ENCODE peak calls at places on chromosomes 6 and 20, in ten cellular contexts. F, B, O, Z, M, T, S, D, K and N are unnamed samples.

GRCh38 chr6:37287519-37288157 is 29.7 kb upstream of the TMEM217 start:
- DNase-seq in M (no peak), B (no peak), D (no peak), S (no peak), T (no peak), F (no peak), O (no peak), Z (no peak), K (no peak), N (no peak)

GRCh38 chr20:36881888-36882287 is 6.0 kb downstream of the TLDC2 start:
- DNase-seq in M (no peak), S (no peak), Z (no peak), D (no peak), B (no peak), T (no peak), K (no peak), F (no peak), O (no peak), N (no peak)

GRCh38 chr20:59705651-59706101 is 101.3 kb downstream of the PHACTR3 start:
- DNase-seq in M (no peak), B (no peak), S (no peak), Z (no peak), D (no peak), K (no peak), T (no peak), F (no peak), O (no peak), N (no peak)

GRCh38 chr6:107657755-107658461 is 166.2 kb downstream of the SCML4 start:
- DNase-seq in D (no peak), B (no peak), O (no peak), M (no peak), S (peak; percentile 93), F (no peak), K (peak; percentile 86), T (peak; percentile 79), Z (no peak), N (no peak)

GRCh38 chr20:35363190-35363589 is 48.6 kb downstream of the UQCC1 start:
- DNase-seq in O (no peak), Z (no peak), K (peak; percentile 67), D (no peak), B (no peak), T (no peak), M (no peak), F (no peak), S (peak; percentile 30), N (no peak)

GRCh38 chr6:9516207-9516606 is 898.7 kb downstream of the TFAP2A start:
- DNase-seq in B (no peak), K (peak; percentile 83), O (no peak), D (no peak), F (peak; percentile 17), Z (no peak), S (peak; percentile 64), M (no peak), T (no peak), N (no peak)

GRCh38 chr6:44538131-44538835 is 150.8 kb downstream of the CDC5L start:
- DNase-seq in Z (no peak), K (no peak), T (no peak), D (no peak), M (no peak), S (no peak), O (no peak), F (no peak), B (no peak), N (no peak)

GRCh38 chr6:166075925-166076324 is 91.7 kb downstream of the TBXT start:
- DNase-seq in S (no peak), M (no peak), T (no peak), K (no peak), D (no peak), O (no peak), B (no peak), Z (no peak), F (no peak), N (no peak)

GRCh38 chr20:5893052-5893451 is 57.3 kb downstream of the TRMT6 start:
- DNase-seq in S (no peak), B (no peak), Z (no peak), M (no peak), F (no peak), T (no peak), K (no peak), O (no peak), D (no peak), N (no peak)

GRCh38 chr6:146892613-146893401 is 294.0 kb downstream of the ADGB start:
- DNase-seq in B (no peak), K (peak; percentile 92), S (peak; percentile 70), M (no peak), F (no peak), D (peak; percentile 42), T (peak; percentile 82), Z (no peak), O (no peak), N (no peak)

GRCh38 chr6:18997375-18997826 is 610.3 kb downstream of the RNF144B start:
- DNase-seq in M (no peak), T (peak; percentile 7), S (peak; percentile 65), D (no peak), F (peak; percentile 43), K (peak; percentile 41), Z (peak; percentile 15), O (no peak), B (peak; percentile 16), N (no peak)

GRCh38 chr6:13289789-13290318 is 38.5 kb downstream of the TBC1D7 start:
- DNase-seq in M (no peak), B (no peak), O (no peak), D (no peak), K (no peak), T (no peak), S (no peak), Z (no peak), F (no peak), N (no peak)

GRCh38 chr6:69852706-69853105 is 13.7 kb upstream of the COL19A1 start:
- DNase-seq in B (no peak), D (no peak), S (no peak), O (no peak), T (no peak), M (no peak), F (no peak), Z (no peak), K (no peak), N (no peak)

GRCh38 chr6:162157157-162157556 is 570.4 kb downstream of the PRKN start:
- DNase-seq in D (no peak), T (no peak), K (no peak), Z (no peak), S (no peak), M (no peak), F (no peak), B (no peak), O (no peak), N (no peak)

GRCh38 chr6:43972179-43972914 is 154.9 kb downstream of the MRPL14 start:
- DNase-seq in Z (no peak), S (peak; percentile 62), F (no peak), T (no peak), O (no peak), B (no peak), K (no peak), M (no peak), D (no peak), N (no peak)

GRCh38 chr6:107877968-107878367 is 53.9 kb upstream of the SCML4 start:
- DNase-seq in S (no peak), O (no peak), F (no peak), K (no peak), B (no peak), D (no peak), Z (no peak), M (no peak), T (no peak), N (no peak)

GRCh38 chr6:107977283-107977682 is 19.3 kb upstream of the SEC63 start:
- DNase-seq in T (peak; percentile 61), O (no peak), F (no peak), M (no peak), K (peak; percentile 39), S (peak; percentile 53), D (no peak), Z (no peak), B (no peak), N (no peak)

GRCh38 chr6:159357211-159357920 is 188.2 kb downstream of the FNDC1 start:
- DNase-seq in D (no peak), B (no peak), K (no peak), M (no peak), S (no peak), Z (no peak), F (no peak), O (no peak), T (no peak), N (no peak)
- H3K9me3 ChIP-seq in D (no peaks in the 10 kb centered on the region), B (no peaks in the 10 kb centered on the region), K (peaks cover 3% of the 10 kb centered on the region), M (no peaks in the 10 kb centered on the region), S (no peaks in the 10 kb centered on the region), Z (no peaks in the 10 kb centered on the region), F (peaks cover 2% of the 10 kb centered on the region), O (no peaks in the 10 kb centered on the region), T (peaks cover 3% of the 10 kb centered on the region), N (no peaks in the 10 kb centered on the region)

GRCh38 chr20:29740951-29741593 is 1516.4 kb upstream of the DEFB115 start:
- DNase-seq in S (no peak), M (no peak), T (no peak), O (no peak), F (no peak), D (no peak), K (no peak), B (peak; percentile 18), Z (no peak), N (no peak)
- H3K9me3 ChIP-seq in S (no peaks in the 10 kb centered on the region), M (no peaks in the 10 kb centered on the region), T (no peaks in the 10 kb centered on the region), O (peaks cover 23% of the 10 kb centered on the region), F (peaks cover 8% of the 10 kb centered on the region), D (no peaks in the 10 kb centered on the region), K (peaks cover 25% of the 10 kb centered on the region), B (no peaks in the 10 kb centered on the region), Z (no peaks in the 10 kb centered on the region), N (no peaks in the 10 kb centered on the region)

GRCh38 chr20:49282584-49283171 is 4.8 kb upstream of the ZNFX1 start:
- DNase-seq in F (no peak), D (no peak), S (no peak), T (no peak), B (no peak), O (no peak), K (no peak), M (no peak), Z (no peak), N (no peak)
- H3K9me3 ChIP-seq in F (peaks cover 66% of the 10 kb centered on the region), D (peaks cover 2% of the 10 kb centered on the region), S (peaks cover 16% of the 10 kb centered on the region), T (no peaks in the 10 kb centered on the region), B (no peaks in the 10 kb centered on the region), O (peaks cover 81% of the 10 kb centered on the region), K (peaks cover 27% of the 10 kb centered on the region), M (peaks cover 54% of the 10 kb centered on the region), Z (no peaks in the 10 kb centered on the region), N (peaks cover 77% of the 10 kb centered on the region)

GRCh38 chr6:47261191-47261590 is 48.5 kb downstream of the TNFRSF21 start:
- DNase-seq in T (no peak), S (no peak), K (no peak), B (no peak), M (no peak), D (no peak), Z (no peak), O (no peak), F (no peak), N (no peak)

GRCh38 chr6:47262226-47262625 is 47.5 kb downstream of the TNFRSF21 start:
- DNase-seq in D (no peak), F (no peak), Z (no peak), K (no peak), O (no peak), S (no peak), B (no peak), M (no peak), T (peak; percentile 50), N (no peak)

GRCh38 chr6:47265971-47266370 is 43.7 kb downstream of the TNFRSF21 start:
- DNase-seq in T (peak; percentile 25), O (no peak), K (no peak), S (no peak), B (no peak), F (no peak), Z (no peak), D (no peak), M (no peak), N (no peak)

GRCh38 chr6:47264775-47265184 is 44.9 kb downstream of the TNFRSF21 start:
- DNase-seq in M (no peak), B (no peak), O (no peak), F (no peak), D (no peak), Z (no peak), K (no peak), S (no peak), T (peak; percentile 97), N (no peak)

GRCh38 chr6:47263268-47263667 is 46.4 kb downstream of the TNFRSF21 start:
- DNase-seq in F (no peak), M (no peak), S (no peak), T (no peak), D (no peak), Z (no peak), K (no peak), B (no peak), O (no peak), N (no peak)
- H3K9me3 ChIP-seq in F (no peaks in the 10 kb centered on the region), M (no peaks in the 10 kb centered on the region), S (no peaks in the 10 kb centered on the region), T (no peaks in the 10 kb centered on the region), D (no peaks in the 10 kb centered on the region), Z (no peaks in the 10 kb centered on the region), K (no peaks in the 10 kb centered on the region), B (no peaks in the 10 kb centered on the region), O (no peaks in the 10 kb centered on the region), N (no peaks in the 10 kb centered on the region)